ENCODE peak calls at places on chromosomes 16 and 17, in eight cellular contexts. One of them, this sample, is unnamed. For H3K4me1 and H3K9me3, the result is how much of the 10 kb centered on the place peaks cover.

GRCh38 chr17:63698886-63699637 is 863 bp downstream of the LIMD2 start:
- DNase-seq in HCT116: no peak
- DNase-seq in H1: no peak
- DNase-seq in Panc1: no peak
- DNase-seq in SK-N-SH: no peak
- DNase-seq in prostate gland: no peak
- DNase-seq in transverse colon: peak
- DNase-seq in stomach: peak
- DNase-seq in this sample: peak

GRCh38 chr17:56793947-56794346 is 39.8 kb downstream of the C17orf67 start:
- DNase-seq in stomach: no peak
- DNase-seq in H1: no peak
- DNase-seq in HCT116: no peak
- DNase-seq in transverse colon: no peak
- DNase-seq in SK-N-SH: no peak
- DNase-seq in Panc1: no peak
- DNase-seq in prostate gland: no peak
- DNase-seq in this sample: no peak

GRCh38 chr17:44293509-44294226 is 14.7 kb upstream of the RUNDC3A start:
- DNase-seq in H1: no peak
- DNase-seq in stomach: no peak
- DNase-seq in Panc1: no peak
- DNase-seq in SK-N-SH: no peak
- DNase-seq in prostate gland: no peak
- DNase-seq in HCT116: no peak
- DNase-seq in transverse colon: no peak
- DNase-seq in this sample: no peak

GRCh38 chr16:29784901-29785500 is 5.5 kb upstream of the KIF22 start:
- DNase-seq in SK-N-SH: no peak
- DNase-seq in stomach: peak
- DNase-seq in HCT116: no peak
- DNase-seq in transverse colon: peak
- DNase-seq in prostate gland: peak
- DNase-seq in Panc1: no peak
- DNase-seq in H1: peak
- DNase-seq in this sample: peak

GRCh38 chr17:77209330-77209748 is 68.6 kb downstream of the SEC14L1 start:
- DNase-seq in stomach: peak
- DNase-seq in HCT116: no peak
- DNase-seq in H1: no peak
- DNase-seq in SK-N-SH: no peak
- DNase-seq in Panc1: no peak
- DNase-seq in prostate gland: no peak
- DNase-seq in transverse colon: no peak
- DNase-seq in this sample: no peak

GRCh38 chr17:56912105-56912999 is 1.5 kb downstream of the TRIM25 start:
- DNase-seq in Panc1: no peak
- DNase-seq in prostate gland: no peak
- DNase-seq in H1: no peak
- DNase-seq in HCT116: no peak
- DNase-seq in SK-N-SH: no peak
- DNase-seq in stomach: peak
- DNase-seq in transverse colon: peak
- DNase-seq in this sample: peak

GRCh38 chr16:56724191-56724590 is 5.7 kb upstream of the NUP93 start:
- DNase-seq in prostate gland: no peak
- DNase-seq in transverse colon: no peak
- DNase-seq in HCT116: no peak
- DNase-seq in stomach: no peak
- DNase-seq in Panc1: no peak
- DNase-seq in SK-N-SH: no peak
- DNase-seq in H1: no peak
- DNase-seq in this sample: no peak

GRCh38 chr17:35167666-35168065 is 20.0 kb downstream of the UNC45B start:
- DNase-seq in HCT116: no peak
- DNase-seq in Panc1: no peak
- DNase-seq in SK-N-SH: no peak
- DNase-seq in stomach: no peak
- DNase-seq in H1: no peak
- DNase-seq in transverse colon: no peak
- DNase-seq in prostate gland: no peak
- DNase-seq in this sample: no peak

GRCh38 chr17:17877548-17878358 is 41.0 kb upstream of the SREBF1 start:
- DNase-seq in stomach: peak
- DNase-seq in SK-N-SH: peak
- DNase-seq in Panc1: no peak
- DNase-seq in prostate gland: peak
- DNase-seq in H1: no peak
- DNase-seq in HCT116: no peak
- DNase-seq in transverse colon: peak
- DNase-seq in this sample: peak

GRCh38 chr17:39688945-39689344 is 1.1 kb upstream of the PGAP3 start:
- DNase-seq in prostate gland: no peak
- DNase-seq in Panc1: no peak
- DNase-seq in HCT116: no peak
- DNase-seq in SK-N-SH: no peak
- DNase-seq in H1: peak
- DNase-seq in transverse colon: no peak
- DNase-seq in stomach: no peak
- DNase-seq in this sample: no peak

GRCh38 chr16:77531741-77532140 is 96.9 kb upstream of the ADAMTS18 start:
- DNase-seq in stomach: no peak
- DNase-seq in SK-N-SH: no peak
- DNase-seq in prostate gland: no peak
- DNase-seq in transverse colon: no peak
- DNase-seq in Panc1: peak
- DNase-seq in H1: no peak
- DNase-seq in HCT116: no peak
- DNase-seq in this sample: no peak

GRCh38 chr17:7383742-7384488 is 3.0 kb downstream of the TNK1 start:
- DNase-seq in HCT116: no peak
- DNase-seq in transverse colon: peak
- DNase-seq in prostate gland: no peak
- DNase-seq in stomach: peak
- DNase-seq in H1: no peak
- DNase-seq in Panc1: no peak
- DNase-seq in SK-N-SH: peak
- DNase-seq in this sample: no peak

GRCh38 chr16:66378739-66379570 is 12.5 kb downstream of the CDH5 start:
- DNase-seq in HCT116: no peak
- DNase-seq in H1: no peak
- DNase-seq in prostate gland: no peak
- DNase-seq in stomach: no peak
- DNase-seq in SK-N-SH: no peak
- DNase-seq in transverse colon: no peak
- DNase-seq in Panc1: no peak
- DNase-seq in this sample: no peak

GRCh38 chr16:2008009-2008526 is 1.6 kb downstream of the ZNF598 start:
- DNase-seq in SK-N-SH: no peak
- DNase-seq in prostate gland: no peak
- DNase-seq in H1: no peak
- DNase-seq in stomach: no peak
- DNase-seq in transverse colon: peak
- DNase-seq in HCT116: no peak
- DNase-seq in Panc1: no peak
- DNase-seq in this sample: no peak

GRCh38 chr17:2545393-2545792 is 33.7 kb upstream of the METTL16 start:
- DNase-seq in prostate gland: no peak
- DNase-seq in HCT116: no peak
- DNase-seq in SK-N-SH: no peak
- DNase-seq in stomach: peak
- DNase-seq in Panc1: no peak
- DNase-seq in transverse colon: peak
- DNase-seq in H1: no peak
- DNase-seq in this sample: no peak

GRCh38 chr17:71033336-71033735 is 864.0 kb downstream of the KCNJ2 start:
- DNase-seq in H1: peak
- DNase-seq in Panc1: no peak
- DNase-seq in transverse colon: no peak
- DNase-seq in prostate gland: no peak
- DNase-seq in stomach: no peak
- DNase-seq in SK-N-SH: no peak
- DNase-seq in HCT116: no peak
- DNase-seq in this sample: no peak

GRCh38 chr16:77300232-77300631 is 101.0 kb downstream of the SYCE1L start:
- DNase-seq in transverse colon: no peak
- DNase-seq in SK-N-SH: no peak
- DNase-seq in HCT116: no peak
- DNase-seq in prostate gland: no peak
- DNase-seq in H1: no peak
- DNase-seq in stomach: no peak
- DNase-seq in Panc1: no peak
- DNase-seq in this sample: no peak

GRCh38 chr16:67942200-67942509 is 1.8 kb downstream of the LCAT start:
- DNase-seq in stomach: no peak
- DNase-seq in transverse colon: no peak
- DNase-seq in prostate gland: no peak
- DNase-seq in H1: peak
- DNase-seq in HCT116: no peak
- DNase-seq in Panc1: no peak
- DNase-seq in SK-N-SH: peak
- DNase-seq in this sample: no peak

GRCh38 chr17:63718981-63719380 is 19.1 kb upstream of the LIMD2 start:
- DNase-seq in prostate gland: no peak
- DNase-seq in Panc1: no peak
- DNase-seq in stomach: no peak
- DNase-seq in SK-N-SH: no peak
- DNase-seq in H1: no peak
- DNase-seq in transverse colon: no peak
- DNase-seq in HCT116: no peak
- DNase-seq in this sample: no peak

GRCh38 chr16:70750893-70751467 is 50.0 kb downstream of the VAC14 start:
- DNase-seq in SK-N-SH: no peak
- DNase-seq in HCT116: no peak
- DNase-seq in transverse colon: peak
- DNase-seq in Panc1: no peak
- DNase-seq in prostate gland: no peak
- DNase-seq in H1: no peak
- DNase-seq in stomach: peak
- DNase-seq in this sample: peak

GRCh38 chr17:60391419-60392041 is 403 bp downstream of the USP32 start:
- DNase-seq in stomach: no peak
- DNase-seq in prostate gland: no peak
- DNase-seq in HCT116: no peak
- DNase-seq in transverse colon: no peak
- DNase-seq in SK-N-SH: no peak
- DNase-seq in Panc1: no peak
- DNase-seq in H1: peak
- DNase-seq in this sample: no peak

GRCh38 chr17:20187049-20187448 is 177.9 kb downstream of the SPECC1 start:
- DNase-seq in HCT116: no peak
- DNase-seq in H1: no peak
- DNase-seq in stomach: no peak
- DNase-seq in Panc1: no peak
- DNase-seq in SK-N-SH: no peak
- DNase-seq in prostate gland: no peak
- DNase-seq in transverse colon: no peak
- DNase-seq in this sample: no peak

GRCh38 chr16:85573045-85573695 is 40.0 kb upstream of the GSE1 start:
- DNase-seq in prostate gland: no peak
- DNase-seq in Panc1: no peak
- DNase-seq in transverse colon: no peak
- DNase-seq in HCT116: no peak
- DNase-seq in stomach: no peak
- DNase-seq in H1: no peak
- DNase-seq in SK-N-SH: no peak
- DNase-seq in this sample: no peak
- H3K4me1 ChIP-seq in prostate gland: under half
- H3K4me1 ChIP-seq in Panc1: half or more
- H3K4me1 ChIP-seq in transverse colon: half or more
- H3K4me1 ChIP-seq in HCT116: under half
- H3K4me1 ChIP-seq in stomach: half or more
- H3K4me1 ChIP-seq in H1: half or more
- H3K4me1 ChIP-seq in SK-N-SH: under half
- H3K4me1 ChIP-seq in this sample: half or more

DNA sequence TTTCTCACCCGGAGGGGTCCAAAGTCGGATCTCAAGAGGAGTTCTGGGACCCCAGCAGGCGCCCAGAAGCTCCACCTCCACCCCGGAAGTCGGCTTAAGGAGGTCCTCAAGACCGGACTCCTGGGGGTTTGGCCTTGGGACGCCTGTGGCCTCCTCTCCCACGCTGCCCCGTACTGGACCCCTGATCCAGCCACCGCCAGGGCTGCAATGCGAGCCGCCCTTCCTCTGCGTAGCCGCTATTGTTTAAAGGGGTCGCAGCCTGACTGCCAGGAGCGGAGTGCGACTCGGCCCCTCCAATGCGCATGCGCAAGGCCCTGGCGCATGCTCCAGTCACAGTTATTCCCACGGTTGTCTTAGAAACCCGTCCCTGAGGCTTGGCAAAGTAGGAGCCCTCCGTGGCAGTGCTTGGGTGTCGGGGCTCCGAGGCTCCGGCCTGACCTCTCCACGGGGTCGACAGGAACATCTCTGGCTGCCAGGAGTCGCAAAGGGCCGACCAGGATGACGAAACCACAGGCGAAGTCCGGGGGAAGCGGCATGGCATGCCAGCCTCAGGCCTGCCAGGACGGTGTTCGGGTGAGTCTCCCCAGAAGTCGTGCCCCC is 719.0 kb downstream of the KCNJ18 start:
- DNase-seq in SK-N-SH: peak
- DNase-seq in transverse colon: no peak
- DNase-seq in prostate gland: no peak
- DNase-seq in stomach: no peak
- DNase-seq in HCT116: no peak
- DNase-seq in H1: no peak
- DNase-seq in Panc1: no peak
- DNase-seq in this sample: no peak
- H3K9me3 ChIP-seq in SK-N-SH: under half
- H3K9me3 ChIP-seq in transverse colon: under half
- H3K9me3 ChIP-seq in prostate gland: under half
- H3K9me3 ChIP-seq in stomach: under half
- H3K9me3 ChIP-seq in HCT116: under half
- H3K9me3 ChIP-seq in H1: half or more
- H3K9me3 ChIP-seq in Panc1: under half
- H3K9me3 ChIP-seq in this sample: under half

GRCh38 chr16:22359679-22360078 is 14.7 kb downstream of the CDR2 start:
- DNase-seq in transverse colon: no peak
- DNase-seq in stomach: no peak
- DNase-seq in Panc1: no peak
- DNase-seq in SK-N-SH: no peak
- DNase-seq in prostate gland: no peak
- DNase-seq in H1: no peak
- DNase-seq in HCT116: no peak
- DNase-seq in this sample: no peak
- TF ChIP-seq POLR2AphosphoS5 in transverse colon: no peak
- TF ChIP-seq POLR2AphosphoS5 in stomach: no peak
- TF ChIP-seq POLR2AphosphoS5 in Panc1: no peak
- TF ChIP-seq POLR2AphosphoS5 in SK-N-SH: no peak
- TF ChIP-seq POLR2AphosphoS5 in prostate gland: no peak
- TF ChIP-seq POLR2AphosphoS5 in H1: no peak
- TF ChIP-seq POLR2AphosphoS5 in HCT116: no peak
- TF ChIP-seq POLR2AphosphoS5 in this sample: no peak

DNA sequence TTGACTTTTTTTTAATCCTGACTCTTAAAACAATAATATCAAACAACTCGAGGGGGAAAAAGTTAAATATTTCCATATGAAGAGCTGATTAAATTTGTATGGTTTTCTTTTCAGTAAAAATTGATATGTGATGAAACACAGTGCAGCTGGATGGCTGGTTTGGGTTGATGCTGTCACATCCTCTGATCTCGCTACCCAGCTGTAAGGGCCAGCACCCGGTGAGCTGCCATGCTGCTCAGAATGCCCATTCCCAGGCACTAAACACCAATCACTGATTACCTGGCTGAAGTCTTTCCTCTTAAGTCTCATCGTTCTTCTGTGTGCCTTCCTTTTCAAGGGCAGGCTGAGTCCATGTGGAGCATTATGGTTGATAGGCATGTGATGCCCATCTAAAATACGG is 234.3 kb downstream of the IRX3 start:
- DNase-seq in stomach: no peak
- DNase-seq in transverse colon: no peak
- DNase-seq in H1: no peak
- DNase-seq in Panc1: no peak
- DNase-seq in SK-N-SH: no peak
- DNase-seq in prostate gland: no peak
- DNase-seq in HCT116: no peak
- DNase-seq in this sample: no peak
- H3K4me1 ChIP-seq in stomach: under half
- H3K4me1 ChIP-seq in transverse colon: under half
- H3K4me1 ChIP-seq in H1: under half
- H3K4me1 ChIP-seq in Panc1: under half
- H3K4me1 ChIP-seq in SK-N-SH: under half
- H3K4me1 ChIP-seq in prostate gland: under half
- H3K4me1 ChIP-seq in HCT116: under half
- H3K4me1 ChIP-seq in this sample: under half